ENCODE peak calls at places on chromosomes 12 and 14, in five cellular contexts. F is GM12865, X is GM06990, J is HepG2, L is PC-3. R is an unnamed sample.

GRCh38 chr12:44286336-44286735 is 450.5 kb downstream of the TMEM117 start:
- DNase-seq in F (no peak), X (peak; percentile 13), J (no peak), L (no peak), R (no peak)

GRCh38 chr12:111444706-111445310 is 39.1 kb downstream of the SH2B3 start:
- DNase-seq in F (peak; percentile 98), X (peak; percentile 87), J (no peak), L (no peak), R (no peak)

GRCh38 chr14:68780358-68781160 is 12.3 kb downstream of the ZFP36L1 start:
- DNase-seq in F (no peak), X (no peak), J (no peak), L (peak; percentile 43), R (no peak)

GRCh38 chr12:19239616-19240234 is 110.2 kb downstream of the PLEKHA5 start:
- DNase-seq in F (no peak), X (no peak), J (no peak), L (peak; percentile 3), R (no peak)

GRCh38 chr12:50580436-50580835 is 75.7 kb downstream of the DIP2B start:
- DNase-seq in F (no peak), X (no peak), J (no peak), L (no peak), R (no peak)

GRCh38 chr12:2997989-2998670 is 38.9 kb downstream of the TEAD4 start:
- DNase-seq in F (no peak), X (no peak), J (no peak), L (no peak), R (no peak)

GRCh38 chr14:23352506-23353432 is at the start of gene SLC22A17:
- DNase-seq in F (no peak), X (no peak), J (peak; percentile 45), L (peak; percentile 72), R (peak; percentile 73)

GRCh38 chr12:57740656-57741412 is 2.3 kb upstream of the AGAP2 start:
- DNase-seq in F (peak; percentile 85), X (peak; percentile 72), J (no peak), L (no peak), R (no peak)

GRCh38 chr12:65666876-65667275 is 157.4 kb upstream of the HMGA2 start:
- DNase-seq in F (peak; percentile 27), X (no peak), J (no peak), L (no peak), R (no peak)

GRCh38 chr14:73467800-73468199 is 9.5 kb upstream of the NUMB start:
- DNase-seq in F (peak; percentile 20), X (no peak), J (no peak), L (no peak), R (peak; percentile 80)

GRCh38 chr12:78403681-78404080 is 460.9 kb upstream of the SYT1 start:
- DNase-seq in F (no peak), X (no peak), J (no peak), L (peak; percentile 45), R (peak; percentile 70)

GRCh38 chr12:9041321-9041720 is 52.0 kb downstream of the KLRG1 start:
- DNase-seq in F (no peak), X (no peak), J (no peak), L (peak; percentile 13), R (no peak)

GRCh38 chr12:45989857-45990467 is 412 bp downstream of the SCAF11 start:
- DNase-seq in F (peak; percentile 72), X (peak; percentile 85), J (peak; percentile 45), L (peak; percentile 34), R (no peak)

GRCh38 chr14:83992857-83993256 is 1537.1 kb upstream of the FLRT2 start:
- DNase-seq in F (no peak), X (no peak), J (no peak), L (no peak), R (peak; percentile 58)

GRCh38 chr12:58369576-58369975 is 428.2 kb downstream of the ATP23 start:
- DNase-seq in F (no peak), X (no peak), J (no peak), L (no peak), R (no peak)

GRCh38 chr12:52873513-52873831 is 24.7 kb upstream of the KRT78 start:
- DNase-seq in F (no peak), X (no peak), J (no peak), L (no peak), R (no peak)
- H3K4me3 ChIP-seq in F (no peak overlapping the region), X (no peak overlapping the region), J (no peak overlapping the region), L (peak overlapping the region; percentile 45), R (peak overlapping the region; percentile 35)

GRCh38 chr14:97413991-97414717 is 617.0 kb downstream of the VRK1 start:
- DNase-seq in F (no peak), X (no peak), J (no peak), L (no peak), R (no peak)
- H3K4me3 ChIP-seq in F (peak overlapping the region; percentile 60), X (no peak overlapping the region), J (no peak overlapping the region), L (no peak overlapping the region), R (no peak overlapping the region)

GRCh38 chr12:89019439-89020120 is 332.7 kb downstream of the DUSP6 start:
- DNase-seq in F (peak; percentile 80), X (peak; percentile 18), J (peak; percentile 78), L (peak; percentile 89), R (peak; percentile 60)
- H3K4me3 ChIP-seq in F (no peak overlapping the region), X (no peak overlapping the region), J (peak overlapping the region; percentile 37), L (peak overlapping the region; percentile 64), R (peak overlapping the region; percentile 37)

DNA sequence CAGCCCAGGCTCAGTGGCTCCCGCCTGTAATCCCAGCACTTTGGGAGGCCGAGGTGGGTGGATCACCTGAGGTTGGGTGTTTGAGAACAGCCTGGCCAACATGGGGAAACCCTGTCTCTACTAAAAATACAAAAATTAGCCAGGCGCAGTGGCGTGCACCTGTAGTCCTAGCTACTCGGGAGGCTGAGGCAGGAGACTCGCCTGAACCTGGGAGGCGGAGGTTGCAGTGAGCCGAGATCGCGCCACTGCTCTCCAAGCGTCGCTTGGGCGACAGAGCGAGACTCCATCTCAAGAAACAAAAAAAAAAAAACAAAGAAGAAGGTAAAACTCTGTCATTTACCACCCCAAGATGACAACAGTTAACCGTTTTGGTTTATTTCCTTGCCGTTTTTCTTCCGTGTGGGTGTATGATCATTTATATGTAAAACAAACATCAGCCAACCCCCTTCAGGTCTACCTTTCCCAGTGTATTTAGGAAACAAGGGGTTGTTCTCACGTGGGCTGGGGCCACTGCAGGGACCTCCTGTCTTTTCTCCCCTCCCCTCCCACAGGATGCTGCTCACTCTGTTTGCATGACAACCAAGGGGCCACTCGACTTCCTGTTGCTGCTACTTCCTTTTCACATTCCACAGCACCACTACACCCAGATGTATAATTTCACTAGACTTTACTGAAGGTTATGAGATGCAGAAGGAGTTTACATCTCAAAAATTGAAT is 13.6 kb downstream of the TTC9 start:
- DNase-seq in F (peak; percentile 97), X (peak; percentile 81), J (no peak), L (no peak), R (no peak)
- H3K4me3 ChIP-seq in F (peak overlapping the region; percentile 56), X (peak overlapping the region; percentile 44), J (no peak overlapping the region), L (no peak overlapping the region), R (no peak overlapping the region)

GRCh38 chr12:71536939-71537622 is 97.5 kb downstream of the LGR5 start:
- DNase-seq in F (no peak), X (no peak), J (peak; percentile 96), L (no peak), R (no peak)
- H3K4me3 ChIP-seq in F (no peak overlapping the region), X (no peak overlapping the region), J (no peak overlapping the region), L (no peak overlapping the region), R (no peak overlapping the region)

DNA sequence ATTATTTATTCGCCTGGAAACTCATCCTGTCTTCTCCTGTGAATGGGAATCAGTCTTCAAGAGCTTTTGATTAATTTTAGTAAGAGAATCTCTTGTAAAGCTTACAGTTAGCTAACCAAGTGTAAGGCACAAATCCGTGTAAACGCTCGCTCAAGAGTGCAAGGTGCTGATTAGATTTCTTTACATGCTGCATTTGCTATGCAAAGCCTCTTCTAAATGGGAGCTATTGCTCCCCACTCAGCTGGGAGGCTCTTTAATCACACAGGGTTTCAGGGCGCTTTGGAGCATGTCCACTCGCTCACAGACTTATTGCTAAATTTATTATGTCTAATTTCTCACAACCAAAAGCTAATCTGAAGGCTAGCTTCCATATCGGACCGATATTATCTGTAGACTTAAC is 5.0 kb downstream of the FLRT2 start:
- DNase-seq in F (no peak), X (no peak), J (no peak), L (no peak), R (no peak)
- H3K4me3 ChIP-seq in F (no peak overlapping the region), X (no peak overlapping the region), J (no peak overlapping the region), L (no peak overlapping the region), R (peak overlapping the region; percentile 89)